ENCODE peak calls at places on chromosomes 6 and 20, in four cellular contexts. F is K562, B is Peyer's patch, O is AG04450. A is an unnamed sample.

GRCh38 chr20:43954704-43955243 is 40.1 kb downstream of the TOX2 start:
- DNase-seq in O (no peak), B (no peak), F (no peak), A (no peak)

GRCh38 chr20:4043801-4044200 is 28.4 kb upstream of the RNF24 start:
- DNase-seq in F (no peak), O (no peak), B (peak; percentile 3), A (no peak)

GRCh38 chr20:5553194-5553815 is 196.9 kb upstream of the SHLD1 start:
- DNase-seq in B (no peak), O (no peak), F (no peak), A (no peak)

GRCh38 chr6:117552618-117553017 is 49.7 kb downstream of the GOPC start:
- DNase-seq in O (no peak), B (no peak), F (no peak), A (no peak)

GRCh38 chr20:59149678-59150504 is 13.7 kb upstream of the ZNF831 start:
- DNase-seq in F (no peak), B (peak; percentile 83), O (no peak), A (peak; percentile 57)

GRCh38 chr20:46563170-46563847 is 12.9 kb upstream of the OCSTAMP start:
- DNase-seq in F (peak; percentile 49), B (no peak), O (no peak), A (peak; percentile 27)

GRCh38 chr6:20092071-20092566 is 120.2 kb downstream of the MBOAT1 start:
- DNase-seq in B (no peak), F (peak; percentile 48), O (peak; percentile 6), A (peak; percentile 24)

GRCh38 chr20:1263853-1264252 is 2.2 kb upstream of the SNPH start:
- DNase-seq in B (no peak), O (no peak), F (no peak), A (no peak)

GRCh38 chr6:84652356-84653026 is 111.9 kb downstream of the TBX18 start:
- DNase-seq in O (peak; percentile 79), B (no peak), F (no peak), A (no peak)

GRCh38 chr20:19944772-19945459 is 72.2 kb upstream of the NAA20 start:
- DNase-seq in O (no peak), F (no peak), B (no peak), A (no peak)

GRCh38 chr20:31707994-31708744 is 14.5 kb downstream of the BCL2L1 start:
- DNase-seq in O (no peak), B (peak; percentile 71), F (peak; percentile 65), A (no peak)

GRCh38 chr20:44448753-44449546 is 26.7 kb upstream of the TTPAL start:
- DNase-seq in F (peak; percentile 67), B (peak; percentile 72), O (no peak), A (peak; percentile 29)

GRCh38 chr20:34112600-34113061 is 588 bp upstream of the EIF2S2 start:
- DNase-seq in B (peak; percentile 63), F (no peak), O (no peak), A (peak; percentile 24)

GRCh38 chr6:135921176-135921575 is 69.7 kb downstream of the PDE7B start:
- DNase-seq in F (no peak), B (no peak), O (no peak), A (no peak)

GRCh38 chr20:33373735-33374605 is 27.3 kb downstream of the CDK5RAP1 start:
- DNase-seq in O (peak; percentile 79), F (no peak), B (no peak), A (no peak)

GRCh38 chr6:14964901-14965300 is 281.0 kb upstream of the JARID2 start:
- DNase-seq in O (no peak), F (no peak), B (no peak), A (no peak)

GRCh38 chr20:21512634-21513180 is 1.2 kb downstream of the NKX2-2 start:
- DNase-seq in B (no peak), O (no peak), F (no peak), A (no peak)

GRCh38 chr6:129835691-129836090 is 25.4 kb downstream of the TMEM244 start:
- DNase-seq in F (no peak), O (no peak), B (no peak), A (no peak)

GRCh38 chr6:145044606-145045275 is 690.6 kb downstream of the EPM2A start:
- DNase-seq in F (no peak), B (no peak), O (peak; percentile 49), A (peak; percentile 7)

GRCh38 chr6:57190140-57190539 is 18.0 kb downstream of the BAG2 start:
- DNase-seq in F (no peak), O (no peak), B (no peak), A (no peak)
- TF ChIP-seq CTCF in F (peak; percentile 20), O (peak; percentile 54), B (peak; percentile 18), A (no peak)

DNA sequence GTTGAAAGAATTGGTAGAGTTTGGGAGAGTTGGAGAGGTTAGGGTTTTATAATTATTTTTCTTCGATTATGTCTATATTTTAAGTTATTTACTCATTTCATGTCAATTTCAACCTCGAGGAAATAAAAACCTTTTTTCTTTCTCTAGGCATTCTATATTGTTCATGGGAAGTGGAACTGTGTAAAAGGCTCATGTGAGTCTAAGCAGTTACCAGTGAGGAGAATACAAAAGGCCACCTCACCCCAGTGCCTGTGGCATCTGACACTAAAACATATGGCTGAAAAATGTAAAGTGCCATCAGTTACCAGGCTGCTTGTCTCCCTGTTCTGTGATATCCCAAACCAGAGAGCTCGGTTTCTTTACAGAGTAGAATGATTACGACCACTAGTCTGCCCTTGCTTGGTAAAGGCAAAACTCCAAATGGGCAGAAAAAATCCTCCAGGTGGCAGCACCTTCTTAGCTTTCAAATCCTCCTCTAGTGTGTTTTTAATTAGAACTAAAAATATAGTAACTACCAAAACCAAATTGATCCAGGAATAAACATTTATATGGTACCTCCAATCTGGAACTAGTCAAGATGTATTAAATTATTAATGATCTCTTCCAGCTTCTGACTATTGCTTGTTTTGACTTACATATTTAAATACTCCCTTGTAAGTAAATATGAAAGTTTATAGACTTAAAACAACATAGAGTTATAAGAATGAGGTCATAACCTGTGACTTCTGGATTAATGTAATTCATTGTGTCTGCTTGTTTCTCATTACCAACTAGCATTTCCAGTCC is 122.6 kb upstream of the MCHR2 start:
- DNase-seq in O (peak; percentile 52), F (peak; percentile 20), B (no peak), A (peak; percentile 55)
- TF ChIP-seq CTCF in O (peak; percentile 83), F (peak; percentile 85), B (peak; percentile 48), A (peak; percentile 64)

DNA sequence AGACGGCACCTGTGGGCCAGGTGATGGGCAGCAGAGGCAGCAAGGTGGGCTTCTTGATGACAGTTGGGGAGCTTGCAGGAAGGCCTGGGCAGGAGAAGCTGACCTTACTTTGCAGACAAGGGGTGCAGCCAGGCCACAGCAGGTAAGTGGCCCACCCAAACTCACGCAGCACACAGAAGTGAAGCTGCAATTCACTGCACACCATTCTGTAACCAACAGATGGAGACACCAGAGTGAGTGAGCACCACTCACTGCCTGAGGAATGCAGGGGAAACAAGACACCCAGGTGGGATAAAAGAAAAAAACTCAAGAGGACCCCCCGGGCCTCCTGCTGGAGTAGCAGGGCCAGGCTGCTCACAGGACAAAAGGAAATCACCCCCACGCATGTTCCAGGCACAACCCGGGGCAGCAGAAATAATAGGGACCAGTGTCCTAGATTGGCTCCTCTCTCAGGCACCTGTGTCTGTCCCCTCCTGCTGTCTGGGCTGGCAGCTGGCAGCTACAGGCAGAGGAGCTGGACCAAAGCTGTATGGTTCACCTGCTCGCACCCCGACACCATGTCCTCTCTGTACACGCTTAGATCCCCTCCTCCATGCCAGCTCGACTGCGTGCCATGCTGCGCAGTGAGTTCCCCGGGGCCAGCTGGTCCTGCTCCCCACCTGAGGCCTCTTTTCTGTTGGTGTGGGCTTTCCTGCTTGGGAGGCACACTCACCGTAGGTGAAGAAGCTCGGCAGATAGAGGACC is 4.9 kb downstream of the MTCH1 start:
- DNase-seq in F (no peak), O (no peak), B (no peak), A (no peak)
- TF ChIP-seq CTCF in F (no peak), O (peak; percentile 11), B (no peak), A (no peak)

GRCh38 chr6:121356575-121356974 is 22.3 kb upstream of the TBC1D32 start:
- DNase-seq in O (no peak), B (no peak), F (no peak), A (no peak)

GRCh38 chr6:121351911-121352310 is 17.6 kb upstream of the TBC1D32 start:
- DNase-seq in F (no peak), B (no peak), O (no peak), A (no peak)

GRCh38 chr6:121349596-121349995 is 15.3 kb upstream of the TBC1D32 start:
- DNase-seq in B (no peak), F (no peak), O (no peak), A (no peak)

DNA sequence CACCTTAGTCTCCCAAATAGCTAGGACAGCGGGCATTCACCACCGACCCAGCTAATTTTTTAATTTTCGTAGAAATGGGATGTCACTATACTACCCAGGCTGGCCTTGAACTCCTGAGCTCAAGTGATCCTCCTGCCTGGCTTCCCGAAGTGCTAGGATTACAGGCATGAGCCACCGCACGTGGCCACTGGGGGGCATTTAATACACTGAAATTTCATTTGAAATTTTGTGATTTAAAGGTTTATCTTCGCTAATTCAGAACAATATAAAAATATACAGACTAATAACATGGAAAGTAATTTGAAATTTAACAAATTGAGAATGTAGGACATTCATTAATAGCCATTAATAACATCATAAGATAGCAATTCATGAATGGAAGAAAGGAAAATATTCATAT is 20.5 kb upstream of the TBC1D32 start:
- DNase-seq in F (no peak), B (no peak), O (no peak), A (no peak)
- TF ChIP-seq CTCF in F (no peak), B (peak; percentile 40), O (peak; percentile 45), A (peak; percentile 49)

GRCh38 chr6:76416821-76417605 is 344.6 kb upstream of the IMPG1 start:
- DNase-seq in O (no peak), B (no peak), F (no peak), A (no peak)

GRCh38 chr6:76420094-76420493 is 347.6 kb upstream of the IMPG1 start:
- DNase-seq in O (no peak), B (no peak), F (no peak), A (no peak)

GRCh38 chr6:76422814-76423213 is 350.4 kb upstream of the IMPG1 start:
- DNase-seq in F (no peak), O (no peak), B (no peak), A (no peak)

DNA sequence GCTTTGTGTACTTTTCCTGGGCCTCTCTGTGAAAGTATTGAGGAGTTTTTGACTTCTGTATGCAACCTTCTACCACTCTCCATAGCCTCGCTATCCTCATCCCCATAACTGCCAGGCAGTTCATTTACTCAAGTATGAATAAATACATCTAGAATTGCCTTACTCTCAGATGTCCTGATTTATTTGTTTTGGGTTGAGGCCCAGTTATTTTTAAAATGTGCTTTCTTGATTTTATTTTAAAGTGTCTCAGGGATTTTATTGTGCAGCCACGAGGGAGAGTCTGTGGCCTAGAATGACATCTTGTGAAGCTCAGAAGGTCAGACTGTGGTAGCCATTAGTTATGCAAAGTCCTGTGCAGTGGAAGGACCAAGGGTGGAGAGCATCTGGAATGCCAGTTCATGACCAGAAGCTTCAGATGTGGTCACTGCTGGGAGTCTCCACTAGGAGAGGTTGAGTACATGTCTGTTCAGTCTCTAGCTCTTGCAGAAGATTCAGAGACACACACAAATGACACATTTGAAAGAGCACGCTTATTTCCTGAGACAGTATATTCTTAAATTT is 346.3 kb upstream of the IMPG1 start:
- DNase-seq in F (no peak), O (no peak), B (no peak), A (no peak)
- TF ChIP-seq CTCF in F (no peak), O (no peak), B (no peak), A (no peak)

A was measured in endothelial cell.